ENCODE peak calls at places on chromosomes 16 and 17, in six cellular contexts. One of them, this sample, is unnamed.

GRCh38 chr17:66633322-66633965 is 201.5 kb upstream of the CACNG5 start:
- DNase-seq in GM12878: no peak
- DNase-seq in PC-3: no peak
- DNase-seq in fibroblast of lung: peak
- DNase-seq in endothelial cell of umbilical vein: no peak
- DNase-seq in MM.1S: no peak
- DNase-seq in this sample: no peak

GRCh38 chr16:57871457-57871856 is 69.2 kb upstream of the KIFC3 start:
- DNase-seq in MM.1S: no peak
- DNase-seq in GM12878: no peak
- DNase-seq in PC-3: peak
- DNase-seq in endothelial cell of umbilical vein: peak
- DNase-seq in fibroblast of lung: peak
- DNase-seq in this sample: peak

GRCh38 chr17:64732336-64733006 is 70.4 kb upstream of the SMURF2 start:
- DNase-seq in GM12878: no peak
- DNase-seq in endothelial cell of umbilical vein: peak
- DNase-seq in PC-3: peak
- DNase-seq in fibroblast of lung: peak
- DNase-seq in MM.1S: no peak
- DNase-seq in this sample: no peak

GRCh38 chr17:40819528-40820125 is 2.8 kb downstream of the KRT10 start:
- DNase-seq in MM.1S: no peak
- DNase-seq in endothelial cell of umbilical vein: peak
- DNase-seq in GM12878: no peak
- DNase-seq in PC-3: no peak
- DNase-seq in fibroblast of lung: peak
- DNase-seq in this sample: no peak

GRCh38 chr17:2174471-2175293 is 119.8 kb downstream of the HIC1 start:
- DNase-seq in fibroblast of lung: peak
- DNase-seq in endothelial cell of umbilical vein: peak
- DNase-seq in PC-3: no peak
- DNase-seq in GM12878: no peak
- DNase-seq in MM.1S: no peak
- DNase-seq in this sample: no peak

GRCh38 chr16:10180042-10180770 is 2.0 kb downstream of the GRIN2A start:
- DNase-seq in MM.1S: no peak
- DNase-seq in endothelial cell of umbilical vein: no peak
- DNase-seq in PC-3: no peak
- DNase-seq in GM12878: no peak
- DNase-seq in fibroblast of lung: no peak
- DNase-seq in this sample: no peak

GRCh38 chr16:55710466-55710865 is 54.7 kb downstream of the SLC6A2 start:
- DNase-seq in MM.1S: no peak
- DNase-seq in fibroblast of lung: peak
- DNase-seq in PC-3: no peak
- DNase-seq in GM12878: no peak
- DNase-seq in endothelial cell of umbilical vein: no peak
- DNase-seq in this sample: no peak

GRCh38 chr17:77842148-77842905 is 116.2 kb upstream of the TNRC6C start:
- DNase-seq in MM.1S: no peak
- DNase-seq in fibroblast of lung: no peak
- DNase-seq in GM12878: no peak
- DNase-seq in endothelial cell of umbilical vein: peak
- DNase-seq in PC-3: peak
- DNase-seq in this sample: no peak

GRCh38 chr17:70674061-70674460 is 504.7 kb downstream of the KCNJ2 start:
- DNase-seq in fibroblast of lung: no peak
- DNase-seq in GM12878: no peak
- DNase-seq in endothelial cell of umbilical vein: no peak
- DNase-seq in PC-3: no peak
- DNase-seq in MM.1S: no peak
- DNase-seq in this sample: no peak

GRCh38 chr16:89115216-89115949 is 21.7 kb downstream of the ACSF3 start:
- DNase-seq in MM.1S: peak
- DNase-seq in fibroblast of lung: no peak
- DNase-seq in endothelial cell of umbilical vein: peak
- DNase-seq in PC-3: no peak
- DNase-seq in GM12878: peak
- DNase-seq in this sample: peak

GRCh38 chr17:8707232-8707590 is 37.4 kb downstream of the CCDC42 start:
- DNase-seq in MM.1S: no peak
- DNase-seq in endothelial cell of umbilical vein: no peak
- DNase-seq in GM12878: no peak
- DNase-seq in PC-3: no peak
- DNase-seq in fibroblast of lung: no peak
- DNase-seq in this sample: no peak

GRCh38 chr17:20979792-20980083 is 63.1 kb downstream of the USP22 start:
- DNase-seq in MM.1S: no peak
- DNase-seq in fibroblast of lung: no peak
- DNase-seq in GM12878: no peak
- DNase-seq in PC-3: no peak
- DNase-seq in endothelial cell of umbilical vein: no peak
- DNase-seq in this sample: no peak

GRCh38 chr17:57986841-57987581 is 1.0 kb downstream of the VEZF1 start:
- DNase-seq in PC-3: peak
- DNase-seq in MM.1S: no peak
- DNase-seq in GM12878: no peak
- DNase-seq in endothelial cell of umbilical vein: peak
- DNase-seq in fibroblast of lung: peak
- DNase-seq in this sample: no peak

GRCh38 chr16:727291-727977 is 528 bp downstream of the HAGHL start:
- DNase-seq in endothelial cell of umbilical vein: no peak
- DNase-seq in GM12878: no peak
- DNase-seq in MM.1S: peak
- DNase-seq in fibroblast of lung: no peak
- DNase-seq in PC-3: no peak
- DNase-seq in this sample: no peak

GRCh38 chr17:63698886-63699637 is 863 bp downstream of the LIMD2 start:
- DNase-seq in PC-3: peak
- DNase-seq in MM.1S: peak
- DNase-seq in endothelial cell of umbilical vein: peak
- DNase-seq in GM12878: peak
- DNase-seq in fibroblast of lung: peak
- DNase-seq in this sample: no peak

GRCh38 chr17:27218719-27219488 is 75.0 kb upstream of the WSB1 start:
- DNase-seq in endothelial cell of umbilical vein: no peak
- DNase-seq in PC-3: no peak
- DNase-seq in GM12878: peak
- DNase-seq in MM.1S: peak
- DNase-seq in fibroblast of lung: no peak
- DNase-seq in this sample: no peak

GRCh38 chr17:37671813-37672544 is 28.7 kb upstream of the DDX52 start:
- DNase-seq in fibroblast of lung: peak
- DNase-seq in endothelial cell of umbilical vein: no peak
- DNase-seq in GM12878: no peak
- DNase-seq in MM.1S: no peak
- DNase-seq in PC-3: peak
- DNase-seq in this sample: peak

GRCh38 chr16:4052801-4053662 is 63.2 kb downstream of the ADCY9 start:
- DNase-seq in GM12878: no peak
- DNase-seq in PC-3: peak
- DNase-seq in MM.1S: no peak
- DNase-seq in endothelial cell of umbilical vein: peak
- DNase-seq in fibroblast of lung: peak
- DNase-seq in this sample: peak

GRCh38 chr17:79747508-79748295 is 17.0 kb downstream of the ENPP7 start:
- DNase-seq in endothelial cell of umbilical vein: no peak
- DNase-seq in GM12878: no peak
- DNase-seq in fibroblast of lung: no peak
- DNase-seq in MM.1S: no peak
- DNase-seq in PC-3: no peak
- DNase-seq in this sample: no peak

GRCh38 chr17:49136335-49136734 is 3.8 kb downstream of the B4GALNT2 start:
- DNase-seq in GM12878: no peak
- DNase-seq in endothelial cell of umbilical vein: no peak
- DNase-seq in MM.1S: no peak
- DNase-seq in PC-3: no peak
- DNase-seq in fibroblast of lung: no peak
- DNase-seq in this sample: no peak

GRCh38 chr17:49130891-49131290 is 1.7 kb upstream of the B4GALNT2 start:
- DNase-seq in fibroblast of lung: no peak
- DNase-seq in PC-3: no peak
- DNase-seq in GM12878: no peak
- DNase-seq in endothelial cell of umbilical vein: no peak
- DNase-seq in MM.1S: no peak
- DNase-seq in this sample: no peak

GRCh38 chr17:49132317-49132698 is 261 bp upstream of the B4GALNT2 start:
- DNase-seq in GM12878: no peak
- DNase-seq in endothelial cell of umbilical vein: no peak
- DNase-seq in MM.1S: no peak
- DNase-seq in fibroblast of lung: no peak
- DNase-seq in PC-3: no peak
- DNase-seq in this sample: no peak

DNA sequence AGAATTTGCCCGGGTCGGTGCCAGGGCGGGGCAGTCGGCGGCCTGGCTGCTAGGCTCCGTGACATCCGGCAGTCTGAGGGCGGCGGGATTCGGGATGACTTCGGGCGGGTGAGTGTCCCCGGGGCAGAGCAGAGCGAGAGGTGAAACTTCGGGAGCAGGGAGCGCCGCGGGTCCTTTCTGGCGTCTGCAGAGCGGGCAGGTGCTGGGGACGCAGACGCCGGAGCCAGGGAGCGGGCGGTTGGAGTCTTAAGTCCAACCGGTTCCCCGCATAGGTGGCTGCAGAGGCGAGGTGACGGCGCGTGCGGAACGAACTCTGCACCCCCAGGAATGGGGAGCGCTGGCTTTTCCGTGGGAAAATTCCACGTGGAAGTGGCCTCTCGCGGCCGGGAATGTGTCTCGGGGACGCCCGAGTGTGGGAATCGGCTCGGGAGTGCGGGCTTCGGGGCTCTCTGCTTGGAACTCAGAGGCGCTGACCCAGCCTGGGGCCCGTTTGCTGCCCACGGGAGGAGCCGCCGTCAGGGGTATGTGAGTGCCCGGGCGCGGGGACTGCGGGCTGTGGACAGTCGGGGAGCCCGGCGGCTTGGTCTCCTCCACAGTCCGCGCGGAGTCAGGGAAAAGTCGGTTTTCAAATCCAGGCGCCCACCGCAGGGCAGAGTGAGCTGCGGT is at the start of gene B4GALNT2:
- DNase-seq in MM.1S: no peak
- DNase-seq in PC-3: peak
- DNase-seq in GM12878: no peak
- DNase-seq in fibroblast of lung: no peak
- DNase-seq in endothelial cell of umbilical vein: no peak
- DNase-seq in this sample: no peak
- TF ChIP-seq EZH2 in MM.1S: no peak
- TF ChIP-seq EZH2 in PC-3: peak
- TF ChIP-seq EZH2 in GM12878: no peak
- TF ChIP-seq EZH2 in fibroblast of lung: peak
- TF ChIP-seq EZH2 in endothelial cell of umbilical vein: peak
- TF ChIP-seq EZH2 in this sample: peak

GRCh38 chr16:62638964-62639861 is 603.0 kb upstream of the CDH8 start:
- DNase-seq in PC-3: no peak
- DNase-seq in fibroblast of lung: no peak
- DNase-seq in endothelial cell of umbilical vein: no peak
- DNase-seq in GM12878: peak
- DNase-seq in MM.1S: peak
- DNase-seq in this sample: no peak
- H2AFZ ChIP-seq in PC-3: no peak
- H2AFZ ChIP-seq in fibroblast of lung: no peak
- H2AFZ ChIP-seq in endothelial cell of umbilical vein: no peak
- H2AFZ ChIP-seq in GM12878: peak
- H2AFZ ChIP-seq in MM.1S: peak
- H2AFZ ChIP-seq in this sample: no peak

DNA sequence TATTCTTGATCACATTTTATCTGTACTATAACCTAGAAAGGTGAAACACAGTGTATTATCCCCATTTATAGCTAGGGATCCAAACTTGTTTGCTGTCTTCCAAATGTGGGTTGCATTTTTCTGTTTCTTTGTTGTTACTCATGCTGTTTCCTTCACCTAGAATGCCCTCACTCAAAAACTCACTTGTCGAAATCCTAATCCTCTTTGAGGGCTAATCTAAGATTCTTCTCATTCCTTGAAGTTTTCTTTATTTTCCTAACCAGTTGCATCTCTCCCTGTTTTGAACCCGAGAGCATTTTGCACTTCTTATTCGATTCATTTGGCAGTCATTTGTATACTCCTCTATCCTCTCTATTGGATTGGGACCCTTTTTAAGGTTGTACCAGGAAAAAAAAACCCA is 9.6 kb downstream of the CALCOCO2 start:
- DNase-seq in fibroblast of lung: no peak
- DNase-seq in MM.1S: no peak
- DNase-seq in GM12878: no peak
- DNase-seq in endothelial cell of umbilical vein: no peak
- DNase-seq in PC-3: no peak
- DNase-seq in this sample: no peak
- H3K9ac ChIP-seq in fibroblast of lung: no peak
- H3K9ac ChIP-seq in MM.1S: no peak
- H3K9ac ChIP-seq in GM12878: no peak
- H3K9ac ChIP-seq in endothelial cell of umbilical vein: peak
- H3K9ac ChIP-seq in PC-3: no peak
- H3K9ac ChIP-seq in this sample: no peak

GRCh38 chr17:42783062-42783777 is 2.8 kb downstream of the WNK4 start:
- DNase-seq in MM.1S: no peak
- DNase-seq in PC-3: peak
- DNase-seq in endothelial cell of umbilical vein: peak
- DNase-seq in fibroblast of lung: peak
- DNase-seq in GM12878: no peak
- DNase-seq in this sample: peak

GRCh38 chr17:42783778-42784138 is 3.3 kb downstream of the WNK4 start:
- DNase-seq in GM12878: no peak
- DNase-seq in MM.1S: no peak
- DNase-seq in PC-3: no peak
- DNase-seq in fibroblast of lung: no peak
- DNase-seq in endothelial cell of umbilical vein: no peak
- DNase-seq in this sample: no peak

GRCh38 chr17:42781639-42782401 is 1.4 kb downstream of the WNK4 start:
- DNase-seq in fibroblast of lung: no peak
- DNase-seq in MM.1S: no peak
- DNase-seq in PC-3: peak
- DNase-seq in endothelial cell of umbilical vein: no peak
- DNase-seq in GM12878: no peak
- DNase-seq in this sample: no peak

GRCh38 chr17:42780816-42781638 is 617 bp downstream of the WNK4 start:
- DNase-seq in MM.1S: no peak
- DNase-seq in GM12878: no peak
- DNase-seq in fibroblast of lung: no peak
- DNase-seq in PC-3: no peak
- DNase-seq in endothelial cell of umbilical vein: no peak
- DNase-seq in this sample: no peak

DNA sequence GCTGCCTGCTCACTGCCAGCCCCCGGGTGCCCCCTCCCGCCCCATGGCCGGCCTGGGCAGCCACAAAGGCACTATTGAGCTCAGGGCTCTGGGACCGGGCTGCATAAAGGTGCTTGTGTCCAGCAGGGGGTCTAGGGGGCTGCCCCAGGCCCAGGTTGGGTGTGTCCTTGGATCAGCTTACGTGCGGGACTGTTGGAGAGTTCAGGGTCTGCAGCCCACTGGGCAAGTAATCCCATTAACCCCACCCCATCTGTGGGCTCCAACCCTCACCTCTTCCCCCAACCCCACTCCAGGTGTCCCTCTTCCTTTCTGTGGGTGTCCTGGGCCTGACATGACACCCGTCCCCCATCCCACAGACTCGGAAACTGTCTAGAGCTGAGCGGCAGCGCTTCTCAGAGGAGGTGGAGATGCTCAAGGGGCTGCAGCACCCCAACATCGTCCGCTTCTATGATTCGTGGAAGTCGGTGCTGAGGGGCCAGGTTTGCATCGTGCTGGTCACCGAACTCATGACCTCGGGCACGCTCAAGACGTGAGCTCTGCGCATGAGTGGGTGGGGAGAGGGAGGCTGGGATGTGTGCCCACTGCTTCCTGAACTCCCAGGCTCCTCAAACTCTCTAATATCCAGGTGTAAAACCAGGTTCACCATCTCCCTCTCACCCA is 2.1 kb downstream of the WNK4 start:
- DNase-seq in fibroblast of lung: no peak
- DNase-seq in PC-3: no peak
- DNase-seq in MM.1S: no peak
- DNase-seq in GM12878: no peak
- DNase-seq in endothelial cell of umbilical vein: no peak
- DNase-seq in this sample: no peak
- TF ChIP-seq EZH2 in fibroblast of lung: no peak
- TF ChIP-seq EZH2 in PC-3: no peak
- TF ChIP-seq EZH2 in MM.1S: no peak
- TF ChIP-seq EZH2 in GM12878: no peak
- TF ChIP-seq EZH2 in endothelial cell of umbilical vein: peak
- TF ChIP-seq EZH2 in this sample: no peak